ENCODE peak calls at places on chromosomes 1 and 21, in six cellular contexts. A is heart left ventricle, Z is GM23338, K is neural progenitor cell, D is fibroblast of lung, O is H1. J is an unnamed sample. For H3K4me1, the result is how much of the 10 kb centered on the place peaks cover.

GRCh38 chr1:204288061-204288588 is 71.6 kb downstream of the PLEKHA6 start:
- DNase-seq in A (peak), D (no peak), K (no peak), Z (peak), O (peak), J (no peak)

GRCh38 chr1:28136636-28137613 is 39.6 kb downstream of the PTAFR start:
- DNase-seq in A (no peak), D (no peak), K (no peak), O (no peak), Z (no peak), J (no peak)

GRCh38 chr1:29290414-29290980 is 54.2 kb downstream of the PTPRU start:
- DNase-seq in K (no peak), Z (no peak), D (no peak), O (no peak), A (no peak), J (no peak)

GRCh38 chr1:99170516-99170915 is 93.8 kb upstream of the PLPPR4 start:
- DNase-seq in O (no peak), Z (no peak), D (peak), K (no peak), A (no peak), J (no peak)

GRCh38 chr1:67355745-67356424 is 48.2 kb downstream of the IL12RB2 start:
- DNase-seq in K (no peak), D (peak), O (no peak), Z (no peak), A (no peak), J (no peak)

GRCh38 chr1:223771814-223772770 is 59.8 kb downstream of the CAPN2 start:
- DNase-seq in O (peak), Z (peak), D (peak), K (peak), A (peak), J (peak)

GRCh38 chr1:118246646-118247045 is 61.6 kb upstream of the SPAG17 start:
- DNase-seq in O (no peak), D (no peak), A (no peak), K (no peak), Z (no peak), J (no peak)

GRCh38 chr1:172499636-172500141 is 33.3 kb upstream of the SUCO start:
- DNase-seq in A (no peak), K (no peak), Z (no peak), D (no peak), O (no peak), J (no peak)

GRCh38 chr1:147581459-147581858 is 40.2 kb downstream of the BCL9 start:
- DNase-seq in A (no peak), O (no peak), D (no peak), K (no peak), Z (no peak), J (no peak)

GRCh38 chr1:109882288-109883245 is 28.1 kb upstream of the CSF1 start:
- DNase-seq in Z (no peak), D (no peak), K (no peak), A (no peak), O (no peak), J (no peak)

GRCh38 chr1:212228591-212229119 is 56.6 kb upstream of the PPP2R5A start:
- DNase-seq in A (no peak), D (no peak), Z (no peak), K (no peak), O (no peak), J (no peak)

GRCh38 chr1:89483010-89483756 is 41.4 kb upstream of the LRRC8B start:
- DNase-seq in Z (peak), A (peak), D (peak), K (peak), O (peak), J (peak)

GRCh38 chr21:46122241-46122671 is 24.3 kb downstream of the COL6A2 start:
- DNase-seq in Z (no peak), D (peak), A (peak), K (no peak), O (no peak), J (no peak)

GRCh38 chr1:15212989-15213291 is 34.1 kb upstream of the FHAD1 start:
- DNase-seq in D (no peak), K (peak), O (no peak), Z (no peak), A (no peak), J (no peak)

GRCh38 chr1:190170321-190170720 is 307.3 kb downstream of the BRINP3 start:
- DNase-seq in K (no peak), O (no peak), A (no peak), D (peak), Z (no peak), J (no peak)

GRCh38 chr1:65393345-65393744 is 27.1 kb upstream of the LEPR start:
- DNase-seq in Z (no peak), K (no peak), O (no peak), D (peak), A (no peak), J (no peak)

GRCh38 chr1:29823536-29823935 is 587.2 kb downstream of the PTPRU start:
- DNase-seq in Z (no peak), D (no peak), K (peak), O (peak), A (no peak), J (no peak)

GRCh38 chr1:50603274-50604271 is 180.3 kb upstream of the DMRTA2 start:
- DNase-seq in O (no peak), A (no peak), Z (no peak), D (peak), K (no peak), J (no peak)

GRCh38 chr1:36522021-36522420 is 39.3 kb upstream of the CSF3R start:
- DNase-seq in Z (no peak), K (no peak), O (peak), D (no peak), A (no peak), J (no peak)

GRCh38 chr1:198741744-198742143 is 102.9 kb downstream of the PTPRC start:
- DNase-seq in K (peak), O (no peak), A (no peak), Z (peak), D (peak), J (no peak)

GRCh38 chr1:200916681-200917080 is 22.0 kb downstream of the INAVA start:
- DNase-seq in Z (peak), K (no peak), O (no peak), A (no peak), D (no peak), J (no peak)

GRCh38 chr1:156677616-156678596 is 699 bp upstream of the NES start:
- DNase-seq in A (peak), D (peak), Z (peak), K (peak), O (peak), J (no peak)

GRCh38 chr1:234724517-234725176 is 114.7 kb upstream of the IRF2BP2 start:
- DNase-seq in A (peak), Z (no peak), O (no peak), K (peak), D (no peak), J (peak)

GRCh38 chr1:20678599-20678998 is 17.4 kb upstream of the DDOST start:
- DNase-seq in K (no peak), D (no peak), A (no peak), Z (no peak), O (no peak), J (no peak)

GRCh38 chr1:77030401-77031100 is 163.3 kb downstream of the ST6GALNAC5 start:
- DNase-seq in D (peak), K (no peak), O (no peak), Z (no peak), A (no peak), J (no peak)

GRCh38 chr21:22444990-22445389 is 1446.8 kb downstream of the NCAM2 start:
- DNase-seq in K (no peak), A (no peak), Z (no peak), D (no peak), O (no peak), J (no peak)

GRCh38 chr1:3431266-3431665 is 23.2 kb upstream of the ARHGEF16 start:
- DNase-seq in O (no peak), Z (peak), D (no peak), K (peak), A (no peak), J (no peak)

GRCh38 chr1:230639714-230640209 is 2.5 kb upstream of the COG2 start:
- DNase-seq in D (no peak), K (no peak), O (no peak), A (no peak), Z (no peak), J (no peak)

GRCh38 chr1:152497273-152497672 is 13.3 kb upstream of the LCE5A start:
- DNase-seq in K (no peak), D (no peak), Z (peak), A (no peak), O (no peak), J (no peak)

GRCh38 chr1:54017979-54018378 is at the start of gene LDLRAD1:
- DNase-seq in Z (no peak), O (no peak), D (no peak), K (no peak), A (no peak), J (no peak)

DNA sequence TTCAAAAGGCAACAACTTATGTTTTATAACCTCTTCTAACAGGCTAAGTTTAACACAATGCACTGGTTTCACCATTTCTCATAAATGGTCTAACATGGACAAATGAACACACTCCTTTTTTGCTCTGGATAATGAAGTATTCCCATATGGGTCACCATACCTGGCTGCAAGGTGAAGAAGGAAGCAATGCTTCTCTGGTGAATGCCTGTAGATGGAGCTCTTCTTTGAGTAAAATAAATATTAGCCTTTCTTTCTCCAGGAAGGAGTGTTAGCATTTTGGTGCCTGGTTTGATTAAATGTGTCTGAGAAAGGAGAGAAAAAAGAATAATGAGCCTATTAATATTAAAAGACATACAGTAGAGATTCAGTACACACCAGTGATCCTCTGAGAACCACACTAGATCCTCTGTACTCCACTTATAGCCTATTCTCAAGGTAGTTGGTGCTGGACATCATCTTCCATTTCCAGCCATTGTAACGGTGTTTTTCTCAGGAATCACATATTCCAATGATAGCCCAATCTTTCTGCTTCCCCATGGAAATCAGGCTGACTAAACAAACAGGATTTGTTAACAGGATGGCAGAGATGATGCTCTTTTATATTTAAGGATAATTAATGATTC is 17.6 kb downstream of the MTFR1L start:
- DNase-seq in K (peak), A (no peak), O (no peak), Z (peak), D (peak), J (no peak)
- TF ChIP-seq CTCF in K (peak), A (no peak), O (peak), Z (peak), D (peak), J (no peak)

DNA sequence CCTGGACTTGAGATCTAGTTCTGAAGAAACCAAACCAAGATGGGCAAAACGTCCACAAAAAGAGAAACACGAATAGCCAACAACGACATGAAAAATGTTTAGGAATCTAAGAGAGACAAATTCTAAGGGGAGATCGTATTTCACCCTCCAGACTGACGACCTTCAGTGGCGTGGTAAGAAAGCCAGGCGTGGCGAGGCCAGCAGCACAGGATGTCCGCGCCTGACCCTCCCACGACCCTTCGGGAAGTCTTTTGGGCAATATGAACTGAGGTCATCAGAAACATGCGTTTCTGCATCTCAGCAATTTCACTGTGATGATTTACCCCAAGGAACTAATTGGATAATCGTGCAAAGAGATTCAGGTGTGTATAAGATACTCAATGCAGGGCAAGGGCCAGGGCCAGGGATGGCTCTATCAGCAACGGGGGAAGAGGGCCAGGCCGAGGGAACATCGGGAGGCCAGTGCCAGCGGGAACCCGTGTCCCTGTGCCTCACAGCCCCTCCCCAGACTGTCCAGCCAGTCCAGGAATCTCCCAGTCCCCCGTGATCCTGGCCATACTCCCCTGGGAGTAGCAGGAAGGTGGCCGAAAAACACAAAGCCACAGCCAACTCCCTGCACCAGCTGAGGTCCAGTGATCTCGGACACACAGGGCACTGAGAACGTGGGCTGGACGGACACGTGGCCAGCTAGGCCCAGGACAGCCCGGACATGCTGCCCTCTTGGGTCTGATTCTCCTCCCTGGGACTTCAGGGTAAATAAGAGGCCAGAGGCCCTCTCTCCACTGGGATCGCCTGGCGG is 53.6 kb upstream of the ADARB1 start:
- DNase-seq in D (peak), Z (no peak), O (no peak), K (no peak), A (no peak), J (no peak)
- H3K27ac ChIP-seq in D (no peak), Z (no peak), O (no peak), K (no peak), A (no peak), J (peak)

GRCh38 chr1:2210786-2211185 is 16.2 kb upstream of the FAAP20 start:
- DNase-seq in O (peak), K (peak), D (no peak), A (no peak), Z (no peak), J (no peak)
- H3K4me1 ChIP-seq in O (under half), K (under half), D (under half), A (half or more), Z (under half), J (half or more)

GRCh38 chr1:209860293-209860881 is 32.6 kb downstream of the UTP25 start:
- DNase-seq in K (peak), O (peak), Z (peak), A (peak), D (peak), J (peak)

GRCh38 chr1:209861242-209861641 is 33.5 kb downstream of the UTP25 start:
- DNase-seq in Z (no peak), K (no peak), A (no peak), O (no peak), D (peak), J (no peak)

GRCh38 chr1:209863766-209864485 is 36.2 kb downstream of the UTP25 start:
- DNase-seq in Z (no peak), K (no peak), A (no peak), O (no peak), D (no peak), J (no peak)

GRCh38 chr1:209866201-209866600 is 38.4 kb downstream of the UTP25 start:
- DNase-seq in A (no peak), Z (no peak), K (no peak), O (no peak), D (no peak), J (no peak)

DNA sequence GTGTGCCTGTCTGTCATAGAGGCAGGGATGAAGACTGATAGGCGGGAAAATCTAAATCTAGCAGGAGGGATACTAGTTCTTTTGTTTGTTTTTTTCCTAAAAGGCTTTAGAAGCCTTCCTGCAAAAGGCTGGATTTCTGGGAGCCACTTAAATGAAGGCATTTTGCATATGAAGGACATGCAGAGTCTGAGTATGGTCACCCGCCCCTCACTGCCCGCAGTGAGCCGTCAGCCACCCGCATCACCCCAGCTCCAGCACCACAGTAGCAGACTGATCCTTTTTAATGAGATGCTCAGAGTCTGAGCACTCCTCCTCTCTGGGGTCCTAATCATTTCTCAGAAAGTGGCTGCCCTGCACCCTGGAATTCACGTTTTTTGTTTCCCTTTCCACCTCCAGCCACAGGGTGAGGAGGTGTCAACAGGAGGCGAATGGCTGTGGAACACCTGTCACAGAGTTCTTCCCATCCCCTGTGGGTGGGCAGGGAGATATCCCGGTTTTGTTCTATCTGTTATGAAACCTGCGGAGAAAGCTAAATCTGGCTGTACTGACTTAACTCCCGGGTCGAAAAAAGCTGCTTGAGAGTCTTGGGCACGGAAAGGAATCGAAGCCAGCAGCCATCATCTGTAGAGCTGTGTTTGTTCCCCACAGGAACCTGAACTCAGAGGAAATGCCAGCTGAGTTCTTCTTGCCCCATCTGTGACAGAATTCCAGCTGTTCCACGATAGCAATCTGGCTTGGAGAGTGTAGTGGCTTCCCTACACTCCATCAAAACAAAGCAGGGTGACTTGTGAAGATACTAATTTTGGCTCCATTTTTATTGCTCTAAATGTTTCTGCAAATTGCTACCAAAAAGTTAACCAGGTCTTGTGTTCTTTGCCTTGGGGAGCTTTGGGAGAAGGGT is 35.1 kb downstream of the UTP25 start:
- DNase-seq in D (no peak), K (peak), A (no peak), Z (peak), O (no peak), J (no peak)
- TF ChIP-seq CTCF in D (no peak), K (no peak), A (no peak), Z (no peak), O (no peak), J (no peak)

GRCh38 chr21:45048968-45049367 is 25.4 kb upstream of the ADARB1 start:
- DNase-seq in O (no peak), D (peak), A (no peak), K (no peak), Z (no peak), J (no peak)
- H3K27ac ChIP-seq in O (no peak), D (no peak), A (no peak), K (no peak), Z (no peak), J (peak)

GRCh38 chr1:8818325-8818775 is 910 bp upstream of the RERE start:
- DNase-seq in D (peak), Z (no peak), A (peak), K (no peak), O (no peak), J (peak)
- H3K4me1 ChIP-seq in D (under half), Z (under half), A (half or more), K (under half), O (under half), J (under half)

DNA sequence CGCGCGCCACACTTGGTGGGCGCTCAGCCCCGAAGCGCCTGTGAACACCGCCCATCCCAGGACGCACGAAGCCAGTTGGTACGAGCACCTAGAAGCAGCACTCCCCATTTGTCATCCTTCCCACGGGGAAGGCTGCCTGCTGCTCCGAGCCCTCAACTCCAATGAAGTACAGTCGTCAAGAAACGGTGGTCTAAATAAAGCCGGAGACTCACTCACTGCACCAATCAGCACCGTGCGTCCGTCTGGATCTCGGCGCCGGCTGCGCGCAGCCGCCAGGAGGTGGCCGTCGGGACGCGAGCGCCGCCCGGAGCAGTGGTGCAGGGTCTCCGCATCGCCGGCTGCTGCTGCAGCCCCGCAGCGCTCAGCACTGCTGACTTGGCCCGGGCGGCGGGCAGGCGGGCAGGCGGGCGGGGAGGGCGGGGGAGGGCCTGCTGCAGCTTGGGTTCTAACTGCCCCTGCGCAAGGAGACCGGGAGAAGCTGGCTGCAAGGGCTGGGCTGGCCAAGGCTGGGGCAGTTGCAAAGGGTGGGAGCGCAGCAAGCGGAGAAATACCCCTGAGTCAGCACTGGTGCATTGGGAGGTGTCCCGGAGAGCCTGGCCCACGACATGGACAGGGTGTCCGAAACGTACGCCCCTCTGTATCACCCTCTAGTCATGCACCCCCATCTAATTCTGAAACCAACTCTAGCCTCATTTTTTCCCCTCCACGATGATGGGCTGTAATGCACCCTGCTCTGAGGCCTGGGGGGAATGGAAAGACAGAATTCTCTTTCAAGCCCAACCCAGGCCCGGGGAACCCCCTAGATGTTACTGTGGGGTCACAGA is 35.8 kb upstream of the H6PD start:
- DNase-seq in Z (peak), D (peak), O (no peak), K (peak), A (no peak), J (no peak)
- TF ChIP-seq CTCF in Z (no peak), D (no peak), O (peak), K (peak), A (no peak), J (no peak)

GRCh38 chr1:113881661-113882060 is 5.7 kb downstream of the BCL2L15 start:
- DNase-seq in K (no peak), Z (no peak), O (no peak), A (no peak), D (no peak), J (no peak)
- H3K27ac ChIP-seq in K (no peak), Z (no peak), O (no peak), A (no peak), D (no peak), J (no peak)